ENCODE peak calls at places on chromosome 9, in ten cellular contexts. Q is NCI-H82; A is activated T-cell treated with anti-CD3 and anti-CD28 coated beads, Interleukin-2, amount 50 U/mL, for 72 hours; K is NCI-H510A treated with DMSO at 0.1 percent for 48 hours; C is psoas muscle; G is brain microvascular endothelial cell; N is stimulated activated naive B cell treated with anti-CD40 and anti-IgM and Interleukin-4, amounts not matched to agents 10 μg/mL and 1 μg/mL and 100 μg/mL, for 72 hours; Z is GM23338; X is heart right ventricle; J is CD4-positive, alpha-beta T cell. R is an unnamed sample.

GRCh38 chr9:97801180-97801579 is 51.8 kb upstream of the FOXE1 start:
- DNase-seq in Q (no peak), A (no peak), K (no peak), J (no peak), N (no peak), G (no peak), X (no peak), C (no peak), Z (no peak), R (no peak)

GRCh38 chr9:129264388-129264787 is 86.3 kb upstream of the IER5L start:
- DNase-seq in N (no peak), K (no peak), G (no peak), Z (no peak), J (no peak), Q (no peak), A (no peak), X (no peak), C (no peak), R (no peak)

GRCh38 chr9:303502-303901 is 88.8 kb downstream of the DOCK8 start:
- DNase-seq in X (no peak), A (no peak), J (no peak), C (no peak), Q (no peak), Z (no peak), G (no peak), K (no peak), N (no peak), R (no peak)

GRCh38 chr9:71863652-71864051 is 47.3 kb downstream of the ABHD17B start:
- DNase-seq in X (no peak), C (no peak), Z (no peak), J (no peak), N (no peak), K (no peak), Q (no peak), A (no peak), G (no peak), R (no peak)

GRCh38 chr9:134775552-134775951 is 105.1 kb upstream of the FCN2 start:
- DNase-seq in G (peak), C (no peak), Z (no peak), N (no peak), Q (peak), A (no peak), J (no peak), K (no peak), X (no peak), R (peak)

GRCh38 chr9:21110708-21111576 is 30.7 kb downstream of the IFNW1 start:
- DNase-seq in C (no peak), K (peak), Z (peak), Q (peak), N (no peak), A (no peak), X (no peak), J (no peak), G (peak), R (peak)

GRCh38 chr9:131868766-131869165 is 128.9 kb upstream of the RAPGEF1 start:
- DNase-seq in N (no peak), A (no peak), X (no peak), C (peak), J (no peak), Q (no peak), K (no peak), Z (no peak), G (no peak), R (no peak)

GRCh38 chr9:88791105-88791805 is 200.0 kb upstream of the S1PR3 start:
- DNase-seq in G (peak), C (no peak), N (no peak), J (no peak), Q (no peak), Z (no peak), A (no peak), K (no peak), X (no peak), R (peak)

GRCh38 chr9:17520264-17521058 is 58.4 kb upstream of the SH3GL2 start:
- DNase-seq in Z (peak), N (no peak), C (no peak), Q (peak), X (no peak), J (no peak), G (no peak), K (no peak), A (no peak), R (no peak)

GRCh38 chr9:33461474-33461873 is 12.2 kb downstream of the NOL6 start:
- DNase-seq in X (no peak), K (no peak), G (no peak), A (no peak), N (no peak), Z (no peak), J (no peak), Q (no peak), C (no peak), R (no peak)

GRCh38 chr9:115225459-115226116 is 107.6 kb upstream of the TNC start:
- DNase-seq in C (no peak), N (no peak), J (no peak), K (no peak), A (no peak), G (no peak), Z (no peak), Q (no peak), X (no peak), R (no peak)

GRCh38 chr9:92966518-92966800 is 19.1 kb downstream of the FGD3 start:
- DNase-seq in Q (no peak), C (no peak), N (no peak), J (no peak), X (no peak), A (no peak), G (no peak), K (no peak), Z (no peak), R (no peak)

GRCh38 chr9:125747053-125747764 is at the start of gene PBX3:
- DNase-seq in Z (peak), Q (peak), C (peak), K (peak), A (peak), N (peak), X (peak), J (peak), G (no peak), R (peak)

R was measured in HCEC 1CT.